ENCODE peak calls at places on chromosomes 6 and 20, in four cellular contexts. F, G, I and Q are unnamed samples. For H3K27me3, the result is how much of the 10 kb centered on the place peaks cover.

GRCh38 chr6:26054937-26055669 is 32.1 kb upstream of the HFE start:
- DNase-seq in F (peak), G (peak), I (no peak), Q (no peak)

GRCh38 chr6:154138806-154139205 is 99.8 kb downstream of the OPRM1 start:
- DNase-seq in F (no peak), G (no peak), I (no peak), Q (no peak)

GRCh38 chr6:44495036-44495901 is 107.8 kb downstream of the CDC5L start:
- DNase-seq in F (no peak), G (no peak), I (no peak), Q (peak)

GRCh38 chr6:82246802-82247633 is 526 bp downstream of the IBTK start:
- DNase-seq in F (peak), G (peak), I (no peak), Q (peak)

GRCh38 chr20:3890410-3890751 is 1.2 kb downstream of the PANK2 start:
- DNase-seq in F (no peak), G (no peak), I (no peak), Q (no peak)

GRCh38 chr6:17988422-17988944 is 1.0 kb upstream of the KIF13A start:
- DNase-seq in F (no peak), G (no peak), I (no peak), Q (no peak)

GRCh38 chr6:125844989-125845388 is 54.2 kb downstream of the NCOA7 start:
- DNase-seq in F (peak), G (no peak), I (no peak), Q (no peak)

GRCh38 chr6:140494321-140495085 is 1120.1 kb upstream of the CITED2 start:
- DNase-seq in F (no peak), G (no peak), I (no peak), Q (no peak)

GRCh38 chr6:146931214-146931613 is 273.0 kb upstream of the STXBP5 start:
- DNase-seq in F (no peak), G (no peak), I (no peak), Q (no peak)

GRCh38 chr6:119952696-119953095 is 603.1 kb upstream of the MAN1A1 start:
- DNase-seq in F (no peak), G (no peak), I (no peak), Q (no peak)

DNA sequence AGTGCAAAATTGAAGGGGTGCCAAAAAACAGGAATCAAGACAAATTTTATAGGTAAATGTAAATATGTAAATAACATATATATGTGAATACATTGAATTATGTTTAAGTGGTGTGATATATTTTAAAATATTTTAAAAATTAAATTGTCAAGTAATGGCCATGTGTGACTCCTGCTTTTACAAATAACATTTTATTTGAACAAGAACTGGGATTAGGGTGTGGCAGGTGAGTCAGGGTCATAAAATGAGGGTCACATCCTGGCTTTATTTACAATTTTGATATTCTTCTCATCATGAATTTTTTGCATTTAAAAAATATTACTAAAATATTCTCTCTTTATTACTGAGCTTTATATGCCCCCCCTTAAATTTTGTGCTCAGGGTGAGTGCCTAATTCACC is 601.1 kb upstream of the MAN1A1 start:
- DNase-seq in F (no peak), G (no peak), I (no peak), Q (no peak)
- H3K27me3 ChIP-seq in F (under half), G (under half), I (under half), Q (under half)

GRCh38 chr6:31729515-31729978 is 448 bp upstream of the DDAH2 start:
- DNase-seq in F (peak), G (peak), I (no peak), Q (no peak)
- TF ChIP-seq POLR2AphosphoS5 in F (no peak), G (no peak), I (no peak), Q (peak)

DNA sequence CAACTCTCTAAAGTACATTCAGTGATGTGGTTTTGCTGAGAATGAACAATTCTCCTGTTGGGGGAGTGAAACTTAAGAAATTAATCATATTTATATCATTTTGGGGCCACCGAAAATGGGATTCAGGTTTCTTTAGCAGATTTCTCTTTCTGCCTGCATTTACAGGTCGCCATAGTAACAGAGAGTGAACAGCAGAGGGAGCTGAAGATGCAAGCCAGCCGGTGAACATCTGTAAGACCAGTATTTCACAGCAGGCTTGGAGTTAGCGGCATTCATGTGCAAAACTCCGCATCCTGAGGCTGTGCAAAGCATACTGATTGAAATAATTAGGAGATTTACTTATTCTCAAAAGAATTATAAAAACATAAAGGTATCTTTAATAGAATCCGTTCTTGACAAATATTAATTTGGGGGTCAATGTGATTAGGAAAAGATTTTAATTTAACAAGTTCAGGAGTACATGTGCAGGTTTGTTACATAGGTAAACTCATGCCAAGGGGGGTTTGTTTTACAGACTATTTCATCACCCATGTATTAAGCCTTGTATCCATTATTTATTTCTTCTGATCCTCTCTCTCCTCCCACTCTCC is 17.9 kb upstream of the HSF2 start:
- DNase-seq in F (peak), G (peak), I (peak), Q (no peak)
- H3K27me3 ChIP-seq in F (under half), G (under half), I (under half), Q (under half)

DNA sequence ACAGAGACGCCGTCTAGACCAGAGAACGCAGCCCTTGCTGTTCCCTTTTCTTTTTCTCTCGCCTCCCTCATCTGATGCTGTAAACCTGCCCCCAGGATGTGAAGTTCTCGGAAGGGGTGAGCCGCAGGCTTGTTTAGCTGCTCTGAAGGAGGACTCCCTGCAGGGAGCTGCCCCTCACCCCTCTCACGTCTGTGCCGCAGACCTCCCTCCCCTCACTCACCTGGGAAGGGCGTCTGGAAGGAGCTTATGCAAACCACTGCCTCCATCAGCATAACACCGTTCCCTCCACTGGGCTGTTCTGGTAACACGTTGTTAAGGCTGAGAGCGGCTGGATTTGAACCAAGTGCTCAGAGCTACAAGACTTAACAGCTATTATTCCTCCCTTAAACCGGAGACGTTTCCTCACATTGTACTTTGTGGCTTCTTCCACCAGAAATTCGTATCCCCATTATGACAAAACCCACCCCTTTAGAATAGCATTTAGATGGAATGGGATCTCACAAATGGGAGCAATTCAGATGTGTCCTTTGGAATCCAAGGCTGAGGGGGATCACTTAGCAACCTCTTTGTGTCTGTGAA is 99.8 kb downstream of the SMOC2 start:
- DNase-seq in F (no peak), G (no peak), I (no peak), Q (no peak)
- TF ChIP-seq POLR2AphosphoS5 in F (no peak), G (no peak), I (no peak), Q (no peak)